ENCODE peak calls at places on chromosomes 12 and 14, in ten cellular contexts. R is activated CD4-positive, alpha-beta T cell treated with anti-CD3 and anti-CD28 coated beads, Interleukin-2, amount 50 U/mL, for 4 hours; K is HEK293T; Q is foreskin fibroblast; T is hepatocyte; B is activated T-helper 1 cell treated with Interleukin-2 at 50 U/mL for 16 hours; S is cardiac muscle cell; W is GM03348; U is effector memory CD8-positive, alpha-beta T cell; V is sciatic nerve. C is an unnamed sample.

GRCh38 chr12:74586251-74586650 is 48.6 kb downstream of the ATXN7L3B start:
- DNase-seq in R (no peak), K (no peak), Q (no peak), T (no peak), B (no peak), S (no peak), W (no peak), U (no peak), V (no peak), C (no peak)

GRCh38 chr12:52630104-52630500 is 11.7 kb upstream of the KRT73 start:
- DNase-seq in R (no peak), K (no peak), Q (no peak), T (no peak), B (no peak), S (no peak), W (no peak), U (no peak), V (no peak), C (no peak)

GRCh38 chr12:13203028-13203922 is 6.7 kb downstream of the EMP1 start:
- DNase-seq in R (no peak), K (no peak), Q (no peak), T (no peak), B (no peak), S (peak; percentile 71), W (peak; percentile 67), U (no peak), V (peak; percentile 75), C (no peak)

GRCh38 chr14:94175403-94176146 is 1.5 kb downstream of the PPP4R4 start:
- DNase-seq in R (no peak), K (no peak), Q (no peak), T (no peak), B (no peak), S (peak; percentile 7), W (no peak), U (no peak), V (no peak), C (no peak)

GRCh38 chr12:65278576-65279386 is at the start of gene MSRB3:
- DNase-seq in R (no peak), K (peak; percentile 75), Q (peak; percentile 69), T (peak; percentile 81), B (no peak), S (peak; percentile 88), W (peak; percentile 96), U (no peak), V (peak; percentile 85), C (peak; percentile 4)

GRCh38 chr12:110561471-110562201 is 21.5 kb downstream of the PPTC7 start:
- DNase-seq in R (no peak), K (no peak), Q (peak; percentile 72), T (no peak), B (no peak), S (no peak), W (no peak), U (no peak), V (no peak), C (no peak)

GRCh38 chr12:81542621-81543020 is 216.5 kb downstream of the PPFIA2 start:
- DNase-seq in R (no peak), K (no peak), Q (no peak), T (no peak), B (no peak), S (no peak), W (no peak), U (no peak), V (no peak), C (no peak)

GRCh38 chr12:14148489-14149240 is 167.3 kb upstream of the GRIN2B start:
- DNase-seq in R (no peak), K (no peak), Q (no peak), T (no peak), B (no peak), S (no peak), W (no peak), U (no peak), V (no peak), C (no peak)

GRCh38 chr14:104428860-104429259 is 150.7 kb upstream of the C14orf180 start:
- DNase-seq in R (no peak), K (no peak), Q (no peak), T (no peak), B (no peak), S (no peak), W (no peak), U (no peak), V (no peak), C (no peak)

GRCh38 chr14:98947911-98948595 is 323.9 kb downstream of the BCL11B start:
- DNase-seq in R (no peak), K (no peak), Q (no peak), T (no peak), B (no peak), S (no peak), W (no peak), U (no peak), V (no peak), C (no peak)

GRCh38 chr14:64779472-64779871 is 75.2 kb downstream of the PLEKHG3 start:
- DNase-seq in R (no peak), K (no peak), Q (no peak), T (no peak), B (no peak), S (no peak), W (no peak), U (no peak), V (no peak), C (no peak)

GRCh38 chr12:6962285-6963015 is 8.0 kb downstream of the PHB2 start:
- DNase-seq in R (no peak), K (no peak), Q (no peak), T (peak; percentile 81), B (no peak), S (no peak), W (no peak), U (no peak), V (peak; percentile 59), C (no peak)

GRCh38 chr12:130162267-130162666 is at the start of gene FZD10:
- DNase-seq in R (no peak), K (peak; percentile 60), Q (no peak), T (peak; percentile 67), B (no peak), S (peak; percentile 10), W (peak; percentile 60), U (no peak), V (peak; percentile 82), C (no peak)

GRCh38 chr12:127779301-127780045 is 487.5 kb upstream of the TMEM132C start:
- DNase-seq in R (no peak), K (no peak), Q (no peak), T (no peak), B (no peak), S (no peak), W (no peak), U (no peak), V (no peak), C (no peak)

GRCh38 chr12:30598889-30599288 is 96.8 kb downstream of the IPO8 start:
- DNase-seq in R (no peak), K (no peak), Q (no peak), T (no peak), B (no peak), S (peak; percentile 21), W (no peak), U (no peak), V (no peak), C (no peak)

GRCh38 chr14:43900173-43900655 is 606.9 kb downstream of the FSCB start:
- DNase-seq in R (no peak), K (no peak), Q (no peak), T (peak; percentile 64), B (no peak), S (no peak), W (no peak), U (no peak), V (no peak), C (no peak)

GRCh38 chr12:62618319-62618718 is 151.7 kb downstream of the MON2 start:
- DNase-seq in R (no peak), K (no peak), Q (no peak), T (no peak), B (no peak), S (no peak), W (no peak), U (no peak), V (no peak), C (no peak)

GRCh38 chr14:49879683-49880204 is 13.1 kb upstream of the ARF6 start:
- DNase-seq in R (peak; percentile 46), K (peak; percentile 74), Q (no peak), T (peak; percentile 54), B (no peak), S (peak; percentile 75), W (peak; percentile 51), U (peak; percentile 39), V (no peak), C (peak; percentile 32)

GRCh38 chr14:75147423-75148071 is 20.7 kb upstream of the NEK9 start:
- DNase-seq in R (no peak), K (no peak), Q (peak; percentile 23), T (peak; percentile 83), B (no peak), S (peak; percentile 99), W (peak; percentile 69), U (no peak), V (peak; percentile 87), C (no peak)

GRCh38 chr12:113190761-113191160 is 5.2 kb downstream of the RITA1 start:
- DNase-seq in R (no peak), K (peak; percentile 48), Q (no peak), T (no peak), B (no peak), S (peak; percentile 30), W (no peak), U (no peak), V (no peak), C (no peak)

GRCh38 chr14:102125546-102125945 is 14.2 kb upstream of the WDR20 start:
- DNase-seq in R (no peak), K (no peak), Q (no peak), T (peak; percentile 32), B (no peak), S (no peak), W (no peak), U (no peak), V (no peak), C (no peak)

GRCh38 chr12:560666-561065 is 100.9 kb downstream of the B4GALNT3 start:
- DNase-seq in R (no peak), K (no peak), Q (no peak), T (no peak), B (no peak), S (no peak), W (no peak), U (no peak), V (no peak), C (no peak)

GRCh38 chr12:18899678-18900317 is 161.9 kb downstream of the CAPZA3 start:
- DNase-seq in R (no peak), K (no peak), Q (no peak), T (no peak), B (no peak), S (peak; percentile 33), W (no peak), U (no peak), V (no peak), C (no peak)

GRCh38 chr12:105047303-105047702 is 37.0 kb downstream of the ALDH1L2 start:
- DNase-seq in R (no peak), K (no peak), Q (no peak), T (no peak), B (no peak), S (no peak), W (no peak), U (no peak), V (no peak), C (no peak)

GRCh38 chr14:77200406-77200985 is 18.9 kb downstream of the TMEM63C start:
- DNase-seq in R (no peak), K (no peak), Q (no peak), T (no peak), B (no peak), S (no peak), W (no peak), U (no peak), V (no peak), C (no peak)

GRCh38 chr12:91778938-91779400 is 366.7 kb downstream of the BTG1 start:
- DNase-seq in R (peak; percentile 34), K (peak; percentile 10), Q (peak; percentile 93), T (peak; percentile 85), B (peak; percentile 6), S (peak; percentile 84), W (peak; percentile 67), U (peak; percentile 3), V (no peak), C (peak; percentile 54)

GRCh38 chr14:54606631-54607133 is 39.8 kb downstream of the SAMD4A start:
- DNase-seq in R (no peak), K (no peak), Q (peak; percentile 58), T (no peak), B (no peak), S (peak; percentile 67), W (peak; percentile 83), U (no peak), V (no peak), C (no peak)

GRCh38 chr14:57712101-57712500 is 153.8 kb downstream of the SLC35F4 start:
- DNase-seq in R (no peak), K (no peak), Q (no peak), T (no peak), B (no peak), S (peak; percentile 7), W (no peak), U (no peak), V (no peak), C (no peak)

C was measured in CD4-positive, CD25-positive, alpha-beta regulatory T cell.